ENCODE peak calls at places on chromosomes 5 and 9, in nine cellular contexts. R is HCT116; S is body of pancreas; H is aorta; B is CD8-positive, alpha-beta T cell; O is ovary; Q is HAP-1; L is CD4-positive, alpha-beta memory T cell; E is mesenchymal stem cell. V is an unnamed sample.
A peak's percentile ranks its signal among the peaks of the same experiment; 100 is the strongest.

GRCh38 chr5:10548418-10549122 is 15.3 kb upstream of the ANKRD33B start:
- DNase-seq in R (no peak), S (no peak), H (no peak), B (no peak), O (no peak), Q (no peak), L (no peak), E (no peak), V (no peak)

GRCh38 chr9:77597057-77597456 is 51.1 kb downstream of the GNA14 start:
- DNase-seq in R (no peak), S (peak; percentile 7), H (no peak), B (no peak), O (no peak), Q (no peak), L (no peak), E (no peak), V (no peak)

GRCh38 chr5:79728396-79728795 is 38.8 kb downstream of the CMYA5 start:
- DNase-seq in R (no peak), S (no peak), H (no peak), B (no peak), O (no peak), Q (no peak), L (no peak), E (no peak), V (no peak)

GRCh38 chr5:125612356-125613149 is 810.7 kb upstream of the GRAMD2B start:
- DNase-seq in R (no peak), S (peak; percentile 70), H (no peak), B (no peak), O (no peak), Q (no peak), L (no peak), E (no peak), V (no peak)

GRCh38 chr5:39175273-39175955 is 43.9 kb downstream of the FYB1 start:
- DNase-seq in R (no peak), S (no peak), H (no peak), B (no peak), O (no peak), Q (no peak), L (no peak), E (no peak), V (peak; percentile 48)

GRCh38 chr5:59119480-59119879 is 536.6 kb downstream of the RAB3C start:
- DNase-seq in R (no peak), S (no peak), H (no peak), B (no peak), O (no peak), Q (no peak), L (no peak), E (no peak), V (no peak)

GRCh38 chr9:12955510-12956163 is 180.8 kb downstream of the LURAP1L start:
- DNase-seq in R (no peak), S (no peak), H (no peak), B (no peak), O (no peak), Q (peak; percentile 8), L (no peak), E (no peak), V (no peak)

GRCh38 chr5:77852514-77853352 is 76.6 kb upstream of the TBCA start:
- DNase-seq in R (no peak), S (peak; percentile 23), H (peak; percentile 88), B (no peak), O (peak; percentile 74), Q (peak; percentile 81), L (no peak), E (peak; percentile 73), V (no peak)

GRCh38 chr5:163079618-163080017 is 357.8 kb upstream of the CCNG1 start:
- DNase-seq in R (no peak), S (no peak), H (no peak), B (no peak), O (no peak), Q (peak; percentile 46), L (no peak), E (no peak), V (no peak)

GRCh38 chr5:149135536-149136201 is 5.6 kb upstream of the ABLIM3 start:
- DNase-seq in R (no peak), S (peak; percentile 56), H (no peak), B (no peak), O (no peak), Q (no peak), L (no peak), E (peak; percentile 88), V (no peak)

GRCh38 chr9:95876595-95876994 is 1.1 kb downstream of the ERCC6L2 start:
- DNase-seq in R (no peak), S (no peak), H (no peak), B (no peak), O (no peak), Q (no peak), L (no peak), E (peak; percentile 67), V (no peak)

GRCh38 chr5:179198865-179199645 is 138.9 kb downstream of the ZNF354C start:
- DNase-seq in R (no peak), S (no peak), H (peak; percentile 65), B (no peak), O (no peak), Q (no peak), L (no peak), E (no peak), V (no peak)

GRCh38 chr9:129210125-129210524 is 32.1 kb upstream of the IER5L start:
- DNase-seq in R (no peak), S (no peak), H (no peak), B (no peak), O (no peak), Q (no peak), L (no peak), E (no peak), V (no peak)

GRCh38 chr5:93580387-93581100 is 475 bp downstream of the NR2F1-AS1 start:
- DNase-seq in R (no peak), S (no peak), H (peak; percentile 77), B (no peak), O (no peak), Q (peak; percentile 47), L (no peak), E (peak; percentile 67), V (no peak)

GRCh38 chr5:73189816-73190451 is 16.9 kb downstream of the TMEM174 start:
- DNase-seq in R (no peak), S (no peak), H (no peak), B (no peak), O (peak; percentile 49), Q (no peak), L (no peak), E (peak; percentile 11), V (no peak)

GRCh38 chr9:136527721-136528710 is 17.8 kb downstream of the NOTCH1 start:
- DNase-seq in R (no peak), S (peak; percentile 42), H (no peak), B (no peak), O (no peak), Q (peak; percentile 38), L (no peak), E (peak; percentile 35), V (no peak)
- H3K4me3 ChIP-seq in R (peak overlapping the region; percentile 37), S (no peak overlapping the region), H (no peak overlapping the region), B (no peak overlapping the region), O (no peak overlapping the region), Q (no peak overlapping the region), L (no peak overlapping the region), E (no peak overlapping the region), V (no peak overlapping the region)

GRCh38 chr9:121943463-121943862 is 149.6 kb downstream of the TTLL11 start:
- DNase-seq in R (no peak), S (no peak), H (no peak), B (no peak), O (no peak), Q (no peak), L (no peak), E (no peak), V (no peak)
- H3K4me1 ChIP-seq in R (peaks cover 7% of the 10 kb centered on the region), S (no peaks in the 10 kb centered on the region), H (peaks cover 7% of the 10 kb centered on the region), B (no peaks in the 10 kb centered on the region), O (no peaks in the 10 kb centered on the region), Q (no peaks in the 10 kb centered on the region), L (no peaks in the 10 kb centered on the region), E (peaks cover 12% of the 10 kb centered on the region), V (no peaks in the 10 kb centered on the region)

DNA sequence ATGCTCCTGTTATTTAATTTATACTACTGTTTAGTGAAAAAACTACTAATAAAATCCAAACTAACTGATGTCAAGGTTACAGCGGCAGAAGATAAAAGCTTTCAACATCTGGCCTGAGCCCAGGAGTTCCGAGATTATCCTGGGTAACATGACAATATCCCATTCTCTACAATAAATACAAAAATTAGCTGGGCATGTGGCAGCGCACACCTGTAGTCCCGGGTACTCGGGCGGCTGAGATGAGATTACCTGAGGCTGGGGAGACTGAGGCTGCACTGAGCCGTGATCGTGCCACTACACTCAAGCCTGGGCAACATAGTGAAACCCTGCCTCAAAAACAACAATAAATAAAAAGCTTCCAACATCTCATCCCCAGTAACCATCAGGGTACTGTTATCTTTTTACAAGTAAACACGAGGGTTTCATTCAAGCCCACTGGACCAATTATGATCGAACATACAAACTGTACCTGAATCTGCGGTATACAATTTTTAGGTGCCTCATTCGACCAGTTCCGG is 1.3 kb downstream of the RPL37 start:
- DNase-seq in R (no peak), S (no peak), H (no peak), B (no peak), O (no peak), Q (no peak), L (no peak), E (no peak), V (no peak)
- H3K36me3 ChIP-seq in R (peaks cover 47% of the 10 kb centered on the region), S (peaks cover 25% of the 10 kb centered on the region), H (peaks cover 3% of the 10 kb centered on the region), B (peaks cover 51% of the 10 kb centered on the region), O (no peaks in the 10 kb centered on the region), Q (peaks cover 62% of the 10 kb centered on the region), L (peaks cover 50% of the 10 kb centered on the region), E (peaks cover 56% of the 10 kb centered on the region), V (peaks cover 48% of the 10 kb centered on the region)

DNA sequence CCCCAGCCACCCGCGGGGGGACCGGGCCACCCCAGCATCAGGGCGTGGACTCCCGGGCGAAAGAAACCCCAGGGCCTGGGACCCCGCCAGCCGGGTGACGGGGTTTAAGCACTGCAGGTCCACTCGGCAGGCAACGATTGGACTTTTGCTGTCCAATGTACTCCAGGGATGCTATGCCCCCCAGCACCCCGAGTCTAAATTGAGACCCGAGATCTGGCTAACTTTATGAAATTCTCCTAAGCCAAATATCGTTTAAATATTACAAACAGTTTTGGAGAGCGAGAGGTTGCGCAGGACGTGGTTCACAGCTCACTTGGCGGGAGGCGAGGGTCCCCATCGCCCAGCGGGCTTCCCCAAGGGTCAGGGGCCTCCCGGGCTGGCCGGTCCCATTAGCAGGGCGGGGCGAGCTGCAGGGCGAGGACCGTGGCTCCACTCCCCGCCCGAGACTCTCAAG is 384 bp upstream of the MRPS2 start:
- DNase-seq in R (no peak), S (no peak), H (no peak), B (no peak), O (no peak), Q (no peak), L (no peak), E (no peak), V (no peak)
- H3K4me3 ChIP-seq in R (peak overlapping the region; percentile 78), S (peak overlapping the region; percentile 94), H (peak overlapping the region; percentile 74), B (peak overlapping the region; percentile 62), O (peak overlapping the region; percentile 89), Q (peak overlapping the region; percentile 87), L (peak overlapping the region; percentile 81), E (peak overlapping the region; percentile 82), V (peak overlapping the region; percentile 97)

DNA sequence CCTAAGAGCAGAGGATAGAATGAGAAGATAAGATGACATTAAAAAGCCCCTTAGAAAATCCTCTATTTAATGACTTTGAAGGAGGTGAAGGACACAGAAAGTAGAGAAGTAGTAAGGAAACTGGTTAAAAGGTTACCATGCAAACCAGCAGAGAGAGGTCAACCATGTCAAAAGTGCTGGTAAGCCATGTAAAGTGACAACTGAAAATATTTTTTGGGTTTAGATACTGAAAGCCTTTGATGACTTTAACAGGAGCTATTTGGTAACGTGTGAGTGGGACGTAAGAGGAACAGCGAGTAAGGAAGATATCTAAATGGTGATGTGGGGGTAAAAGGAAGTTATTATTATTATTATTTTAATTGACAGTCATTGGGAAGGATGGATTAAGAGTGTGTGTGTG is 56.9 kb downstream of the MACIR start:
- DNase-seq in R (no peak), S (no peak), H (no peak), B (no peak), O (no peak), Q (no peak), L (no peak), E (no peak), V (no peak)
- H3K4me1 ChIP-seq in R (no peaks in the 10 kb centered on the region), S (no peaks in the 10 kb centered on the region), H (no peaks in the 10 kb centered on the region), B (no peaks in the 10 kb centered on the region), O (no peaks in the 10 kb centered on the region), Q (no peaks in the 10 kb centered on the region), L (no peaks in the 10 kb centered on the region), E (no peaks in the 10 kb centered on the region), V (no peaks in the 10 kb centered on the region)

V was measured in effector memory CD4-positive, alpha-beta T cell.